ENCODE peak calls at places on chromosome 1, in four cellular contexts. J, E, I and U are unnamed samples.

GRCh38 chr1:168821434-168821833 is 92.4 kb upstream of the DPT start:
- DNase-seq in J (no peak), E (no peak), I (no peak), U (no peak)

GRCh38 chr1:2132222-2133038 is 62.1 kb downstream of the FAAP20 start:
- DNase-seq in J (peak), E (no peak), I (peak), U (peak)

GRCh38 chr1:111920221-111921024 is 69.0 kb downstream of the KCND3 start:
- DNase-seq in J (peak), E (peak), I (peak), U (peak)

GRCh38 chr1:37434292-37434907 is 40.0 kb upstream of the ZC3H12A start:
- DNase-seq in J (peak), E (peak), I (peak), U (peak)

GRCh38 chr1:167342846-167343245 is 122.2 kb downstream of the POU2F1 start:
- DNase-seq in J (no peak), E (no peak), I (no peak), U (no peak)

GRCh38 chr1:233668146-233668724 is 54.3 kb downstream of the KCNK1 start:
- DNase-seq in J (peak), E (no peak), I (peak), U (peak)

GRCh38 chr1:33182452-33182851 is 609 bp upstream of the TRIM62 start:
- DNase-seq in J (peak), E (no peak), I (peak), U (peak)

GRCh38 chr1:21704055-21704660 is 35.0 kb upstream of the RAP1GAP start:
- DNase-seq in J (no peak), E (no peak), I (no peak), U (no peak)

GRCh38 chr1:228497206-228497605 is 10.0 kb downstream of the RNF187 start:
- DNase-seq in J (no peak), E (no peak), I (no peak), U (no peak)

GRCh38 chr1:227949954-227950734 is 2.4 kb upstream of the WNT9A start:
- DNase-seq in J (no peak), E (peak), I (no peak), U (no peak)

GRCh38 chr1:210726621-210727020 is 397.9 kb downstream of the HHAT start:
- DNase-seq in J (peak), E (no peak), I (peak), U (no peak)

GRCh38 chr1:156480411-156481192 is 20.0 kb downstream of the MEF2D start:
- DNase-seq in J (peak), E (peak), I (no peak), U (no peak)

GRCh38 chr1:80365634-80366033 is 1359.1 kb upstream of the ADGRL4 start:
- DNase-seq in J (no peak), E (no peak), I (no peak), U (no peak)
- H3K4me3 ChIP-seq in J (no peak), E (no peak), I (no peak), U (no peak)

DNA sequence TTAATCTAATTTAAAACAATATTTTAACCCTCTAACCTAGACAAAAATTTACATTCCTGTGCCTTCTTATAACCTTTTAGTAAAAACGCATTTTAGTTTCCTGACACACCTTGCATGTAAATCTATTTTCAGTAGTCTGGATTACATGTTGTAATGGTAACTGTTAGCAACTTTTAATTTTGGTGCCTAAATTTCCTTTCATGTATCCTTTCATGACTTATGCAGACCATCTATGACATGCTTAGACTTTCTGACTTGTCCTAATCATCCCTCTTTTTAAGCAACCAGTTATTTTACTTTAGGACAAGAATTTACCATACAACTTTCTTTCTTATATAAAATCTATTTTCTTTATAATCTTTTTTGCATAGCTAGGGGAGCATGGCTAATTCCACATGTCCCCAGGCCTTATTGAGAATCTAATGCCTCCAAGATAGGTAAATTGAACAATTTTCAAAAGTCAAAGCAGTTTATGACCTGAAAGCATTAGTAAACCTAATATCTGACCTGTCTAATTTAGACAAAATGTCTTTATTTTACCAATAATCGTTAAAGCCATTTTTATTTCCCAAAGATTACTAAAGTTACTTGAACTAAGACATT is 57.5 kb upstream of the IL12RB2 start:
- DNase-seq in J (peak), E (no peak), I (no peak), U (no peak)
- TF ChIP-seq CTCF in J (no peak), E (no peak), I (no peak), U (no peak)

DNA sequence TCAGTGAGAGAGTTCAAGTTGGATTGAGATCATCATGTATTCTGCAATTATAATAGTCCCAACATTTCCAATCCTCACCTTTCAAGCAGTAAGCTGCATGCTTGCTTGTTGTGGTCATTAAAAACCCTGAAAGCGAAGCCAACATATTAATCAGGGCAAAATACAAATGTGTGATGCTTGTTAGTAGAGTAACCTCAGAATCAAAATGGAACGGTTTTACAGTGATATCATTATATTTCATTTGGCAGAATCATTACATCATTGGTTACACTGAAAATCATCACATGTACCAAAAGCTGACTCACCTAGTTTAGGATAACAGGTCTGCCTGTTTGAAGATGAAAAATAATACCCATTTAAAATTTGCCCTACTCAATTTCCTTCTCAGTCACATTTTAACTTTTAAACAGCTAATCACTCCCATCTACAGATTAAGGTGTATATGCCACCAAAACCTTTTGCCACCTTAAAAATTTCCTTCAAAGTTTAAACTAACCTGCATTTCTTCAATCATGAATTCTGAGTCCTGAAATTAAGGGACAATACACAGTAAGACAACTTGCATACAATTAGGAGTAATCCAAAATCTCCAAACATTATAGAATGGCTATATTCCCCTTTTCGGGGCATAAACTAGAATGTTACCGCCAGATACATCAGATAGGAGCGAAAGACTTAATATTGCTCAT is 3.5 kb downstream of the GAS5 start:
- DNase-seq in J (no peak), E (no peak), I (peak), U (no peak)
- H3K4me3 ChIP-seq in J (peak), E (peak), I (peak), U (peak)

DNA sequence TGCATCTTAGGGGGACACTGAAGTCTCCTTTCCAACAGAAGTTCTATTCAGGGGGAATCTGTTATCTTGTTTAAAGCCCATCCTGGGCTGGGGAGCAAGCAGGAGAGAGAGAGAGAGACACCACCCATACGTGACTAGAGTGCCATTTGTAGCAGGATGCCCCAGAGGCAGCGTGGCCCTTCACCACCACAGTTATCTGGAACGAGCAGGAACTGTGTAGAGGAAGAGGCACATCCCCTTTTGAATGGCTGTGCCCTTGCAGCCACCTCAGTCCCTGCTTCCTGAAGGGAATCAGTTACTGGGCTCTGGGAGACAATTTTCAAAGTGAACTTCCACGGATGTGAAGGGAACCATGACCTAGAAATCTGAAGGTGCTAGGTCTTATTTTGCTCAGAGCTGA is 19.4 kb upstream of the LAMTOR5 start:
- DNase-seq in J (no peak), E (no peak), I (no peak), U (no peak)
- TF ChIP-seq CTCF in J (no peak), E (no peak), I (no peak), U (no peak)

GRCh38 chr1:36421649-36422048 is 23.9 kb upstream of the LSM10 start:
- DNase-seq in J (no peak), E (no peak), I (no peak), U (no peak)

GRCh38 chr1:36420409-36420808 is 22.7 kb upstream of the LSM10 start:
- DNase-seq in J (peak), E (no peak), I (no peak), U (peak)

GRCh38 chr1:36420836-36421317 is 23.2 kb upstream of the LSM10 start:
- DNase-seq in J (peak), E (peak), I (peak), U (peak)

GRCh38 chr1:36419569-36419968 is 21.9 kb upstream of the LSM10 start:
- DNase-seq in J (no peak), E (no peak), I (peak), U (peak)

DNA sequence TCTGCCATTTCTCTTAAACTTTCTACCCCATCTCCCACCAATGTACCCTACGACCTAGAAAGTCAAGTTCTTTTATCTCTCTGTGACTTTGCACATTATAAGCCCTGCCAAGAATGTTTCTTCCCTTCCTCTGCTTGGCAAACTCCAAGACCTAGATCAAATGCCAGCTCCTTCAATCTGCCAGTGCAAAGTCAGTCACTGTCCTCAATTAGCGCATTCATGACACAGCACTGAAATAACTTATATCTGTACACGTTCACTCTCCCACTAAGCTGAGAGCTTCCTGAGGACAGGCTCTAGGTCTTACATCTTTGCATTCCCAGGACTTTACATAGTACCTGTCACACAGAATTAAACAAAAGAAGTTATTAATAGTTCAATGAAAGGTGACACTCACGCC is 21.4 kb upstream of the LSM10 start:
- DNase-seq in J (no peak), E (no peak), I (no peak), U (no peak)
- H3K4me3 ChIP-seq in J (no peak), E (no peak), I (no peak), U (no peak)